ENCODE peak calls at places on chromosome 17, in ten cellular contexts. One of them, this sample, is unnamed.

GRCh38 chr17:19248923-19249574 is 11.9 kb downstream of the EPN2 start:
- DNase-seq in IMR-90: peak; percentile 94
- DNase-seq in A549: no peak
- DNase-seq in K562: no peak
- DNase-seq in tibial nerve: no peak
- DNase-seq in RWPE2: peak; percentile 29
- DNase-seq in fibroblast of lung: peak; percentile 95
- DNase-seq in transverse colon: peak; percentile 27
- DNase-seq in adrenal gland: peak; percentile 55
- DNase-seq in uterus: peak; percentile 63
- DNase-seq in this sample: no peak

GRCh38 chr17:5418858-5419355 is 555 bp downstream of the NUP88 start:
- DNase-seq in IMR-90: peak; percentile 39
- DNase-seq in A549: no peak
- DNase-seq in K562: no peak
- DNase-seq in tibial nerve: no peak
- DNase-seq in RWPE2: no peak
- DNase-seq in fibroblast of lung: peak; percentile 52
- DNase-seq in transverse colon: peak; percentile 74
- DNase-seq in adrenal gland: peak; percentile 37
- DNase-seq in uterus: no peak
- DNase-seq in this sample: peak; percentile 57

GRCh38 chr17:45277992-45278391 is 16.1 kb upstream of the SPATA32 start:
- DNase-seq in IMR-90: peak; percentile 23
- DNase-seq in A549: no peak
- DNase-seq in K562: no peak
- DNase-seq in tibial nerve: no peak
- DNase-seq in RWPE2: no peak
- DNase-seq in fibroblast of lung: peak; percentile 81
- DNase-seq in transverse colon: no peak
- DNase-seq in adrenal gland: peak; percentile 50
- DNase-seq in uterus: peak; percentile 56
- DNase-seq in this sample: no peak

GRCh38 chr17:58995247-58995940 is 111.3 kb downstream of the TRIM37 start:
- DNase-seq in IMR-90: peak; percentile 67
- DNase-seq in A549: no peak
- DNase-seq in K562: no peak
- DNase-seq in tibial nerve: no peak
- DNase-seq in RWPE2: no peak
- DNase-seq in fibroblast of lung: peak; percentile 48
- DNase-seq in transverse colon: no peak
- DNase-seq in adrenal gland: no peak
- DNase-seq in uterus: no peak
- DNase-seq in this sample: no peak

GRCh38 chr17:78315355-78316114 is 44.3 kb downstream of the SOCS3 start:
- DNase-seq in IMR-90: peak; percentile 92
- DNase-seq in A549: peak; percentile 99
- DNase-seq in K562: peak; percentile 96
- DNase-seq in tibial nerve: peak; percentile 76
- DNase-seq in RWPE2: peak; percentile 96
- DNase-seq in fibroblast of lung: peak; percentile 90
- DNase-seq in transverse colon: peak; percentile 83
- DNase-seq in adrenal gland: peak; percentile 85
- DNase-seq in uterus: peak; percentile 86
- DNase-seq in this sample: peak; percentile 13

GRCh38 chr17:17171991-17172939 is 33.9 kb downstream of the PLD6 start:
- DNase-seq in IMR-90: no peak
- DNase-seq in A549: no peak
- DNase-seq in K562: peak; percentile 76
- DNase-seq in tibial nerve: no peak
- DNase-seq in RWPE2: no peak
- DNase-seq in fibroblast of lung: no peak
- DNase-seq in transverse colon: no peak
- DNase-seq in adrenal gland: no peak
- DNase-seq in uterus: no peak
- DNase-seq in this sample: no peak

GRCh38 chr17:74877592-74878543 is 5.1 kb upstream of the FDXR start:
- DNase-seq in IMR-90: no peak
- DNase-seq in A549: no peak
- DNase-seq in K562: peak; percentile 79
- DNase-seq in tibial nerve: no peak
- DNase-seq in RWPE2: no peak
- DNase-seq in fibroblast of lung: no peak
- DNase-seq in transverse colon: peak; percentile 88
- DNase-seq in adrenal gland: peak; percentile 77
- DNase-seq in uterus: no peak
- DNase-seq in this sample: no peak

GRCh38 chr17:62626719-62627218 is 701 bp upstream of the MRC2 start:
- DNase-seq in IMR-90: peak; percentile 90
- DNase-seq in A549: peak; percentile 82
- DNase-seq in K562: no peak
- DNase-seq in tibial nerve: peak; percentile 45
- DNase-seq in RWPE2: no peak
- DNase-seq in fibroblast of lung: peak; percentile 82
- DNase-seq in transverse colon: no peak
- DNase-seq in adrenal gland: peak; percentile 34
- DNase-seq in uterus: peak; percentile 84
- DNase-seq in this sample: no peak

GRCh38 chr17:9016941-9017552 is 4.3 kb upstream of the NTN1 start:
- DNase-seq in IMR-90: no peak
- DNase-seq in A549: no peak
- DNase-seq in K562: no peak
- DNase-seq in tibial nerve: no peak
- DNase-seq in RWPE2: no peak
- DNase-seq in fibroblast of lung: no peak
- DNase-seq in transverse colon: no peak
- DNase-seq in adrenal gland: no peak
- DNase-seq in uterus: no peak
- DNase-seq in this sample: no peak

GRCh38 chr17:72392056-72393010 is 271.5 kb downstream of the SOX9 start:
- DNase-seq in IMR-90: peak; percentile 95
- DNase-seq in A549: no peak
- DNase-seq in K562: no peak
- DNase-seq in tibial nerve: no peak
- DNase-seq in RWPE2: no peak
- DNase-seq in fibroblast of lung: peak; percentile 82
- DNase-seq in transverse colon: no peak
- DNase-seq in adrenal gland: no peak
- DNase-seq in uterus: no peak
- DNase-seq in this sample: no peak

DNA sequence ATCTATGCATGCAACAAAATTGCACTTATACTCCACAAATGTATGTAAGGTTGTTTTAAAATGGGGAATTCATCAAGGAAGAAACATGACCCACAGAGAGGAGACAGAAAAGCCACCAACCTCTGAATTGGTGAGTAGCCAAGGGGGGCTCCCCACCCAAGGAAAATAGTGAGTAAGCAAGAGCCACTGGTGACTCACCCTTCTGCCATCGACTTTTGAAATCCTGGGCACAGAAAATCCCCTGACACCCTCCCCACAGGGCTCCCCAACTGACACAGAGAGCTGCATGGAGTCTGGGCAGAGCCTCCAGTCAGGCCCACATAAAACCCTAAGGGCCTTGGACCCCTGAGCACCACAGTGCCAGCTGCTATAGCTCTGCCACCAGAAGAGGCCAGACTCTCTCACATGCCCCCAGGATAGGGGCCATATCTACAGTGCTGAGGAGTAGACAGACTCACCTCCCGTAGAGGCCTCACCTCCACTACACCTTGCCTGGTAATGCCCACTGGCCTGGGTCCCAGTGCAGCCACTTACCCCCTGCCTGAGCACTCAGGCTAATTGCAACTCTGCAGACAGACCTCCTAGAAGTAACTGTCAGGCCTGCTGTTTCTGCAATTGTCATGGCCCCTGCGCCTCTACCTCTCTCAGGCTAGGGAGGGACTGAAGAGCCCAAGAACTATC is 244.7 kb upstream of the WSB1 start:
- DNase-seq in IMR-90: no peak
- DNase-seq in A549: no peak
- DNase-seq in K562: no peak
- DNase-seq in tibial nerve: no peak
- DNase-seq in RWPE2: no peak
- DNase-seq in fibroblast of lung: no peak
- DNase-seq in transverse colon: no peak
- DNase-seq in adrenal gland: no peak
- DNase-seq in uterus: no peak
- DNase-seq in this sample: no peak
- H3K9me3 ChIP-seq in IMR-90: peaks cover 6% of the 10 kb centered on the region
- H3K9me3 ChIP-seq in A549: no peaks in the 10 kb centered on the region
- H3K9me3 ChIP-seq in K562: no peaks in the 10 kb centered on the region
- H3K9me3 ChIP-seq in tibial nerve: no peaks in the 10 kb centered on the region
- H3K9me3 ChIP-seq in RWPE2: no peaks in the 10 kb centered on the region
- H3K9me3 ChIP-seq in fibroblast of lung: no peaks in the 10 kb centered on the region
- H3K9me3 ChIP-seq in transverse colon: peaks cover 2% of the 10 kb centered on the region
- H3K9me3 ChIP-seq in adrenal gland: no peaks in the 10 kb centered on the region
- H3K9me3 ChIP-seq in uterus: no peaks in the 10 kb centered on the region
- H3K9me3 ChIP-seq in this sample: no peaks in the 10 kb centered on the region

GRCh38 chr17:14197582-14197981 is 39.1 kb downstream of the CDRT15 start:
- DNase-seq in IMR-90: no peak
- DNase-seq in A549: no peak
- DNase-seq in K562: no peak
- DNase-seq in tibial nerve: no peak
- DNase-seq in RWPE2: no peak
- DNase-seq in fibroblast of lung: no peak
- DNase-seq in transverse colon: peak; percentile 26
- DNase-seq in adrenal gland: no peak
- DNase-seq in uterus: no peak
- DNase-seq in this sample: no peak

GRCh38 chr17:14200354-14200753 is 36.3 kb downstream of the CDRT15 start:
- DNase-seq in IMR-90: no peak
- DNase-seq in A549: no peak
- DNase-seq in K562: no peak
- DNase-seq in tibial nerve: no peak
- DNase-seq in RWPE2: no peak
- DNase-seq in fibroblast of lung: no peak
- DNase-seq in transverse colon: no peak
- DNase-seq in adrenal gland: no peak
- DNase-seq in uterus: no peak
- DNase-seq in this sample: no peak

GRCh38 chr17:14196337-14196997 is 40.2 kb downstream of the CDRT15 start:
- DNase-seq in IMR-90: no peak
- DNase-seq in A549: no peak
- DNase-seq in K562: no peak
- DNase-seq in tibial nerve: no peak
- DNase-seq in RWPE2: no peak
- DNase-seq in fibroblast of lung: no peak
- DNase-seq in transverse colon: no peak
- DNase-seq in adrenal gland: no peak
- DNase-seq in uterus: no peak
- DNase-seq in this sample: no peak

GRCh38 chr17:14198013-14198412 is 38.6 kb downstream of the CDRT15 start:
- DNase-seq in IMR-90: no peak
- DNase-seq in A549: no peak
- DNase-seq in K562: no peak
- DNase-seq in tibial nerve: no peak
- DNase-seq in RWPE2: no peak
- DNase-seq in fibroblast of lung: no peak
- DNase-seq in transverse colon: no peak
- DNase-seq in adrenal gland: no peak
- DNase-seq in uterus: no peak
- DNase-seq in this sample: no peak

DNA sequence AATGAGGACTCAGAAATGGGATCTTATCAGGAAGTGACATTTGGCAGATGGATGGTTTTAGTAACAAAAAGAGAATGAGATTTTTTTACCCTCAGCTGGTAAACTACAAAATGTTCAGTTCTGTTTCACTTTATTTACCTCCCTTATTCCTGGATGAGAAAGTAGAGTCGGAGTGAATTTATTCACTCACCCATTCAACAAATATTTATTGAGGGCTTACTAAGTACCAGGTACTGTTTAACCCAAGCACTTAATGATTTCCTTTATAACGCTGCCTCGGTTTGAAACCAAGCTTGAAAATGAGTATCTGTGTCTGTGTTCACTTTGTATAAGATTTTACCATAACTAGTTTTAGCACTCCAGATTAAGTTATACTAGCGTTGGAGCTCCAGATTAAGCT is 38.1 kb downstream of the CDRT15 start:
- DNase-seq in IMR-90: no peak
- DNase-seq in A549: no peak
- DNase-seq in K562: no peak
- DNase-seq in tibial nerve: no peak
- DNase-seq in RWPE2: no peak
- DNase-seq in fibroblast of lung: no peak
- DNase-seq in transverse colon: no peak
- DNase-seq in adrenal gland: no peak
- DNase-seq in uterus: no peak
- DNase-seq in this sample: no peak
- H3K27ac ChIP-seq in IMR-90: no peak overlapping the region
- H3K27ac ChIP-seq in A549: no peak overlapping the region
- H3K27ac ChIP-seq in K562: no peak overlapping the region
- H3K27ac ChIP-seq in tibial nerve: no peak overlapping the region
- H3K27ac ChIP-seq in RWPE2: no peak overlapping the region
- H3K27ac ChIP-seq in fibroblast of lung: no peak overlapping the region
- H3K27ac ChIP-seq in transverse colon: no peak overlapping the region
- H3K27ac ChIP-seq in adrenal gland: no peak overlapping the region
- H3K27ac ChIP-seq in uterus: no peak overlapping the region
- H3K27ac ChIP-seq in this sample: peak overlapping the region; percentile 68

GRCh38 chr17:49235896-49236295 is 5.3 kb upstream of the PHOSPHO1 start:
- DNase-seq in IMR-90: no peak
- DNase-seq in A549: no peak
- DNase-seq in K562: no peak
- DNase-seq in tibial nerve: no peak
- DNase-seq in RWPE2: no peak
- DNase-seq in fibroblast of lung: no peak
- DNase-seq in transverse colon: no peak
- DNase-seq in adrenal gland: no peak
- DNase-seq in uterus: no peak
- DNase-seq in this sample: no peak
- H3K4me1 ChIP-seq in IMR-90: no peaks in the 10 kb centered on the region
- H3K4me1 ChIP-seq in A549: peaks cover 3% of the 10 kb centered on the region
- H3K4me1 ChIP-seq in K562: peaks cover 10% of the 10 kb centered on the region
- H3K4me1 ChIP-seq in tibial nerve: peaks cover 7% of the 10 kb centered on the region
- H3K4me1 ChIP-seq in RWPE2: no peaks in the 10 kb centered on the region
- H3K4me1 ChIP-seq in fibroblast of lung: no peaks in the 10 kb centered on the region
- H3K4me1 ChIP-seq in transverse colon: peaks cover 4% of the 10 kb centered on the region
- H3K4me1 ChIP-seq in adrenal gland: no peaks in the 10 kb centered on the region
- H3K4me1 ChIP-seq in uterus: no peaks in the 10 kb centered on the region
- H3K4me1 ChIP-seq in this sample: peaks cover 4% of the 10 kb centered on the region

DNA sequence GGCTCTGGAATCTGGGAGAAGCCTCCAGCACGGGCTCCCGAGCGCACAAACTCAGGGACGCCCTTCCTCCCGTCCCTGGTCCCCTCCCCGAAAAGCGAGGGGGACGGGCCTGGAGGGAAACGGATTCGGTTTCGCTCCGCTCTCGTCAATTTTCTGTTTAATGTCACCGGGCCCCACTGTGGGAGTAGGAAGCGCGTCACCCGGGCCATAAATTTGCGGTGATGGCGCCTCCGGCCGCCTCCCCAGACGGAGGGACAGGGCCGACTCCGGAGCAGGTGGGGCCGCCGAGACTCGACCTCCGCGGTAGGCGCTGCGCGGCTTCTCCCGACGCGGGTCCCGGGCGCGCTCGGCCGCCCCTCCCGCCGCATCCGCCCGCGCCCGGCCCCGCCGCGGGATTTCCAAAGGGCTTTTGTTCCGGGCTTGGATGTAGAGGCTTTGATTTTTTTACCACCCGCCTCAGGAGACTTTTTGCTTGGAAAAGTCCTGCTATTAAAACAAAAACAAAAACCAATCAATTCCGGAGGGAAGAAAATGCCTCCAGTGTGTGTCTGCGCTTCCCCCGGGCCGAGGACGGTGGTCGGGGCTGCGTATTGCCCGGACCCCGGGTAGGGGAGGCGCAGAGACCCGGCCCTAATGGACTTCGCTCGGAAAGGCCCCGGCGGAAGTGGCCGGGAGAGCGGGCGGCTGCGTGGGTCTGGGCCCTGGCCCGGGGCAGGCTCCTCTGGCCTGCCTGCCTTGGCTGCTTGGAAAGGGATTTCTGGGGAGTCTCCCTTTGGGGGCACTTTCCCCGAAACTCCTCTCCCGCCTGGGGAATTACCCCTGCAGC is 7.8 kb upstream of the BAHCC1 start:
- DNase-seq in IMR-90: peak; percentile 57
- DNase-seq in A549: peak; percentile 61
- DNase-seq in K562: no peak
- DNase-seq in tibial nerve: no peak
- DNase-seq in RWPE2: no peak
- DNase-seq in fibroblast of lung: peak; percentile 56
- DNase-seq in transverse colon: peak; percentile 76
- DNase-seq in adrenal gland: peak; percentile 85
- DNase-seq in uterus: peak; percentile 80
- DNase-seq in this sample: no peak
- H3K9me3 ChIP-seq in IMR-90: no peaks in the 10 kb centered on the region
- H3K9me3 ChIP-seq in A549: no peaks in the 10 kb centered on the region
- H3K9me3 ChIP-seq in K562: no peaks in the 10 kb centered on the region
- H3K9me3 ChIP-seq in tibial nerve: no peaks in the 10 kb centered on the region
- H3K9me3 ChIP-seq in RWPE2: no peaks in the 10 kb centered on the region
- H3K9me3 ChIP-seq in fibroblast of lung: no peaks in the 10 kb centered on the region
- H3K9me3 ChIP-seq in transverse colon: no peaks in the 10 kb centered on the region
- H3K9me3 ChIP-seq in adrenal gland: no peaks in the 10 kb centered on the region
- H3K9me3 ChIP-seq in uterus: no peaks in the 10 kb centered on the region
- H3K9me3 ChIP-seq in this sample: no peaks in the 10 kb centered on the region